ENCODE peak calls at places on chromosomes 6 and 20, in five cellular contexts. S is effector memory CD8-positive, alpha-beta T cell; H is NCI-H2029; M is erythroblast; W is kidney tubule cell. C is an unnamed sample.

GRCh38 chr6:88983532-88983931 is 20.1 kb upstream of the RNGTT start:
- DNase-seq in S (no peak), H (no peak), M (peak), W (peak), C (peak)

GRCh38 chr6:100484474-100484873 is 19.8 kb upstream of the SIM1 start:
- DNase-seq in S (no peak), H (peak), M (no peak), W (no peak), C (peak)

GRCh38 chr6:41548098-41548840 is 2.1 kb downstream of the FOXP4 start:
- DNase-seq in S (peak), H (no peak), M (no peak), W (no peak), C (no peak)

GRCh38 chr20:23308024-23308423 is 42.6 kb upstream of the NXT1 start:
- DNase-seq in S (no peak), H (no peak), M (no peak), W (no peak), C (peak)

GRCh38 chr6:6635291-6635690 is 46.8 kb downstream of the LY86 start:
- DNase-seq in S (no peak), H (no peak), M (no peak), W (no peak), C (no peak)

GRCh38 chr20:59743767-59744485 is 139.6 kb downstream of the PHACTR3 start:
- DNase-seq in S (no peak), H (no peak), M (peak), W (no peak), C (no peak)

GRCh38 chr20:34703573-34704176 is 469 bp upstream of the TP53INP2 start:
- DNase-seq in S (peak), H (peak), M (peak), W (peak), C (peak)

GRCh38 chr20:50188879-50189680 is 1.6 kb upstream of the CEBPB start:
- DNase-seq in S (no peak), H (no peak), M (peak), W (no peak), C (no peak)

GRCh38 chr6:2891768-2892170 is 11.3 kb downstream of the SERPINB9 start:
- DNase-seq in S (peak), H (peak), M (no peak), W (no peak), C (no peak)

GRCh38 chr6:151060096-151060741 is 179.5 kb upstream of the AKAP12 start:
- DNase-seq in S (no peak), H (no peak), M (no peak), W (peak), C (peak)

GRCh38 chr6:116280161-116280959 is 630 bp upstream of the TSPYL1 start:
- DNase-seq in S (no peak), H (peak), M (peak), W (peak), C (peak)

GRCh38 chr6:47196113-47196512 is 113.6 kb downstream of the TNFRSF21 start:
- DNase-seq in S (no peak), H (no peak), M (no peak), W (no peak), C (peak)

GRCh38 chr6:37565267-37566208 is 65.8 kb upstream of the CCDC167 start:
- DNase-seq in S (no peak), H (no peak), M (no peak), W (no peak), C (no peak)

GRCh38 chr6:125835221-125835744 is 44.5 kb downstream of the NCOA7 start:
- DNase-seq in S (no peak), H (no peak), M (no peak), W (no peak), C (peak)

GRCh38 chr6:87982134-87982533 is 65.5 kb upstream of the SPACA1 start:
- DNase-seq in S (no peak), H (no peak), M (peak), W (peak), C (peak)

GRCh38 chr20:62961310-62961783 is 8.8 kb downstream of the SLC17A9 start:
- DNase-seq in S (no peak), H (no peak), M (no peak), W (no peak), C (no peak)

GRCh38 chr6:160691617-160692016 is 10.4 kb upstream of the PLG start:
- DNase-seq in S (no peak), H (no peak), M (no peak), W (no peak), C (no peak)

GRCh38 chr20:61835791-61836350 is 229.8 kb downstream of the TAF4 start:
- DNase-seq in S (no peak), H (no peak), M (no peak), W (no peak), C (no peak)

GRCh38 chr20:1764136-1765033 is 106.8 kb upstream of the SIRPG start:
- DNase-seq in S (peak), H (peak), M (peak), W (peak), C (peak)

GRCh38 chr6:64249129-64249528 is 613.5 kb downstream of the PHF3 start:
- DNase-seq in S (no peak), H (no peak), M (no peak), W (no peak), C (no peak)

GRCh38 chr6:105207524-105208269 is 27.9 kb upstream of the POPDC3 start:
- DNase-seq in S (no peak), H (no peak), M (no peak), W (peak), C (peak)

GRCh38 chr6:140784573-140784972 is 1348.2 kb upstream of the GJE1 start:
- DNase-seq in S (no peak), H (no peak), M (no peak), W (peak), C (peak)

GRCh38 chr6:31464252-31465184 is 33.4 kb upstream of the MICB start:
- DNase-seq in S (no peak), H (no peak), M (no peak), W (no peak), C (no peak)

C was measured in fibroblast of mammary gland.